ENCODE peak calls at places on chromosomes 1 and 21, in seven cellular contexts. Q is breast epithelium, Z is fibroblast of lung, V is GM12865, F is fibroblast of mammary gland, T is IMR-90, S is upper lobe of right lung. Y is an unnamed sample.

GRCh38 chr1:55640708-55641473 is 425.7 kb upstream of the USP24 start:
- DNase-seq in Q (no peak), Z (no peak), V (peak), F (peak), T (no peak), S (no peak), Y (peak)

GRCh38 chr1:39416609-39417008 is 74.8 kb upstream of the BMP8A start:
- DNase-seq in Q (no peak), Z (peak), V (no peak), F (no peak), T (no peak), S (no peak), Y (peak)

GRCh38 chr1:220291575-220291974 is 19.3 kb upstream of the RAB3GAP2 start:
- DNase-seq in Q (no peak), Z (no peak), V (no peak), F (no peak), T (no peak), S (no peak), Y (no peak)

GRCh38 chr1:7470904-7471638 is 300.0 kb upstream of the VAMP3 start:
- DNase-seq in Q (peak), Z (peak), V (peak), F (peak), T (peak), S (peak), Y (peak)

GRCh38 chr1:234606731-234607090 is 3.3 kb downstream of the IRF2BP2 start:
- DNase-seq in Q (no peak), Z (no peak), V (no peak), F (no peak), T (no peak), S (no peak), Y (no peak)

GRCh38 chr1:203290261-203291089 is 14.8 kb upstream of the BTG2 start:
- DNase-seq in Q (peak), Z (peak), V (peak), F (peak), T (peak), S (peak), Y (peak)

GRCh38 chr1:197526736-197527371 is 248.4 kb downstream of the DENND1B start:
- DNase-seq in Q (no peak), Z (peak), V (peak), F (peak), T (peak), S (no peak), Y (peak)

GRCh38 chr1:60924964-60925798 is 157.2 kb upstream of the NFIA start:
- DNase-seq in Q (no peak), Z (no peak), V (no peak), F (no peak), T (no peak), S (no peak), Y (no peak)

GRCh38 chr1:29709711-29710169 is 473.4 kb downstream of the PTPRU start:
- DNase-seq in Q (no peak), Z (peak), V (peak), F (peak), T (peak), S (peak), Y (no peak)

GRCh38 chr1:100622506-100622905 is 84.6 kb downstream of the GPR88 start:
- DNase-seq in Q (no peak), Z (no peak), V (no peak), F (no peak), T (no peak), S (no peak), Y (no peak)

GRCh38 chr1:239805042-239805441 is 286.6 kb upstream of the FMN2 start:
- DNase-seq in Q (no peak), Z (no peak), V (no peak), F (no peak), T (no peak), S (no peak), Y (no peak)

GRCh38 chr21:27649746-27650145 is 682.9 kb upstream of the ADAMTS5 start:
- DNase-seq in Q (no peak), Z (no peak), V (no peak), F (peak), T (peak), S (no peak), Y (no peak)

GRCh38 chr1:47436979-47437517 is 796 bp upstream of the FOXD2 start:
- DNase-seq in Q (no peak), Z (no peak), V (no peak), F (peak), T (peak), S (no peak), Y (peak)

GRCh38 chr1:231240883-231241735 is at the start of gene GNPAT:
- DNase-seq in Q (peak), Z (peak), V (peak), F (peak), T (peak), S (peak), Y (peak)
- H3K4me3 ChIP-seq in Q (peak), Z (peak), V (peak), F (peak), T (peak), S (peak), Y (peak)

GRCh38 chr1:228226141-228226874 is 18.5 kb downstream of the OBSCN start:
- DNase-seq in Q (no peak), Z (no peak), V (no peak), F (no peak), T (no peak), S (no peak), Y (no peak)

GRCh38 chr1:228225740-228226139 is 17.9 kb downstream of the OBSCN start:
- DNase-seq in Q (no peak), Z (no peak), V (no peak), F (no peak), T (no peak), S (no peak), Y (no peak)

GRCh38 chr1:228225165-228225710 is 17.4 kb downstream of the OBSCN start:
- DNase-seq in Q (no peak), Z (no peak), V (no peak), F (no peak), T (no peak), S (no peak), Y (no peak)

GRCh38 chr1:228228601-228229074 is 20.8 kb downstream of the OBSCN start:
- DNase-seq in Q (no peak), Z (peak), V (no peak), F (peak), T (peak), S (no peak), Y (peak)

DNA sequence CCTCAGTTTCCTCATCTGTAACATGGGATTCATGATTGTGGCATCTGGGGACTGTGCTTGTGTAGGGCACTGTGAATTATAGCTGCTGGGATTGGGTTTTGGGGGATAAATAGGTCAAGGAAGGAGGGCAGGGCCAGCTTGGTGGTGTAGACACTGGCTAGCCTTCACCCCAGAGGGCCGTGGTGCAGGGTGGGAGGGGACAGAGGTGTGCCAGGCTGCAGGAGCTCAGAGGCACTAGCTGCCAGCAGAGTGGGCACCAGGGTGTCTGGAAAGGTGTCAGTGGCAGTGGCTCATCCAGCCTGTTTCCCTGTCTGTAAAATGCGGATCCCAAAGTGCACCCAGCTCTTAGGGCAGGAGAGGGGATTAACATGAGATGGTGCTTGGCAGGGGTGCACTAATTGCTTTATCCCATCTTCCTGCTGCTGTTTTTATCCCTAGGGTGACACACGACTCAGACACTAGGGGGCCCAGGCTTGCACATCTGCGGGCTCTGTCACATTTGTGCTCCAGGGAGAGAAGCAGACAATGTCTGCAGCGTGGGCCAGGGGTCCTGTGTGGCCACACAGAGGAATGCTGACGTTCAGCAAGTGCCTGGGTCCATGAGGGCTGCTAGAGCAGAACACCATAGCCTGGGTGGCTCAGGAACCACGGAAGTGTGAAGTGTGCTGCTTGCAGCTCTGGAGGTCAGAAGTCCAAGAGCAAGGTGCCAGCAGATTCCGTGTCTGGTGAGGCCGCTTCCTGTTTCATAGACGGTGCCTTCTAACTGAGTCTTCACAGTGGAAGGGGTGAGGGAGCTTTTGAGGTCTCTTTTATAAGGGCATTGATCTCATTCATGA is 19.3 kb downstream of the OBSCN start:
- DNase-seq in Q (no peak), Z (peak), V (no peak), F (peak), T (peak), S (no peak), Y (no peak)
- TF ChIP-seq CTCF in Q (no peak), Z (peak), V (peak), F (no peak), T (peak), S (peak), Y (peak)

GRCh38 chr1:18954270-18955071 is 2.0 kb downstream of the IFFO2 start:
- DNase-seq in Q (no peak), Z (peak), V (no peak), F (no peak), T (no peak), S (no peak), Y (no peak)

GRCh38 chr1:18955442-18956188 is 861 bp downstream of the IFFO2 start:
- DNase-seq in Q (no peak), Z (no peak), V (peak), F (peak), T (no peak), S (peak), Y (no peak)

GRCh38 chr1:18956189-18957135 is at the start of gene IFFO2:
- DNase-seq in Q (peak), Z (peak), V (peak), F (peak), T (peak), S (peak), Y (peak)

GRCh38 chr1:18953656-18954259 is 2.7 kb downstream of the IFFO2 start:
- DNase-seq in Q (peak), Z (no peak), V (no peak), F (no peak), T (no peak), S (no peak), Y (no peak)

GRCh38 chr1:18955116-18955441 is 1.4 kb downstream of the IFFO2 start:
- DNase-seq in Q (no peak), Z (no peak), V (peak), F (no peak), T (no peak), S (no peak), Y (no peak)
- H3K4me3 ChIP-seq in Q (peak), Z (peak), V (peak), F (peak), T (peak), S (peak), Y (peak)

GRCh38 chr1:157272264-157272663 is 134.1 kb upstream of the ETV3 start:
- DNase-seq in Q (no peak), Z (no peak), V (no peak), F (no peak), T (no peak), S (no peak), Y (no peak)

GRCh38 chr1:157274698-157275534 is 136.7 kb upstream of the ETV3 start:
- DNase-seq in Q (no peak), Z (peak), V (no peak), F (peak), T (peak), S (no peak), Y (peak)

GRCh38 chr1:157269656-157270375 is 131.6 kb upstream of the ETV3 start:
- DNase-seq in Q (no peak), Z (no peak), V (peak), F (no peak), T (no peak), S (no peak), Y (no peak)

GRCh38 chr1:157272899-157273774 is 134.9 kb upstream of the ETV3 start:
- DNase-seq in Q (no peak), Z (no peak), V (no peak), F (no peak), T (no peak), S (no peak), Y (no peak)

DNA sequence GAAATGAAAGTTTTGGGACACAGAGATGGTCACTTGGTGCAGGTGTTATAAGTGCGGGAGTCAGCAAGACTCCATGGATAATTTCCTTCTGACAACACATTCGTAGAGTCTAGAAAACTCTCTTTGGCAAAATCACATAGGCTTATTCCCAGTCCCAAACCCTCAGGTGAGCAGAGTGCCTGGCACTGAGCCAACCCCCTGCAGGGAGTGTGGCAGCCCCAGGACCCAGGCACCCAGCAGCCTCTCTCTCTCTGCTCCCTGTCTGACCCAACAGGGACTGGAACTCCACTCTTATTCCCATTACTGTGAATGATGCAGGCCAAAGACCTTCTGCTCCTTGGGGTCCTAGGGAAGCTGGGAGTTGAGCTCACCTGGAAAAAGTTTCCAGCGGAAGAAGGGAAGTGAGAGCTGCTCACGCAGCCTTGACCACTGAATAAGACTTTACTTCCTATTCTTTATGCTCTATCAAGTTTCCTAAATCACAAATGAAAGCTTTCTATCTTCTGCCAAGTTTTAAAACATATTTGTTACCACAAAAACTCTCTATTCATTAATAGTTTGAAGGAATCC is 132.6 kb upstream of the ETV3 start:
- DNase-seq in Q (no peak), Z (no peak), V (no peak), F (no peak), T (no peak), S (no peak), Y (no peak)
- TF ChIP-seq CTCF in Q (no peak), Z (no peak), V (no peak), F (no peak), T (no peak), S (no peak), Y (no peak)

Y was measured in astrocyte of the spinal cord.